ENCODE peak calls at places on chromosomes 11 and 22, in eight cellular contexts. One of them, this sample, is unnamed.

GRCh38 chr11:18393581-18394299 is 623 bp upstream of the LDHA start:
- DNase-seq in GM13977: peak
- DNase-seq in dorsolateral prefrontal cortex: no peak
- DNase-seq in B cell: no peak
- DNase-seq in GM12865: no peak
- DNase-seq in H9: no peak
- DNase-seq in AG10803: no peak
- DNase-seq in mucosa of descending colon: no peak
- DNase-seq in this sample: no peak

GRCh38 chr11:14687943-14688627 is 44.5 kb downstream of the PDE3B start:
- DNase-seq in H9: no peak
- DNase-seq in dorsolateral prefrontal cortex: no peak
- DNase-seq in mucosa of descending colon: no peak
- DNase-seq in AG10803: no peak
- DNase-seq in GM13977: no peak
- DNase-seq in B cell: no peak
- DNase-seq in GM12865: no peak
- DNase-seq in this sample: no peak

GRCh38 chr11:44842219-44842618 is 108.5 kb downstream of the TP53I11 start:
- DNase-seq in GM12865: no peak
- DNase-seq in H9: no peak
- DNase-seq in mucosa of descending colon: no peak
- DNase-seq in dorsolateral prefrontal cortex: no peak
- DNase-seq in GM13977: no peak
- DNase-seq in AG10803: peak
- DNase-seq in B cell: no peak
- DNase-seq in this sample: no peak

GRCh38 chr11:61773356-61773755 is 19.0 kb downstream of the TMEM258 start:
- DNase-seq in AG10803: no peak
- DNase-seq in dorsolateral prefrontal cortex: no peak
- DNase-seq in GM13977: no peak
- DNase-seq in H9: no peak
- DNase-seq in B cell: no peak
- DNase-seq in mucosa of descending colon: no peak
- DNase-seq in GM12865: no peak
- DNase-seq in this sample: no peak

GRCh38 chr22:27780161-27780575 is 21.4 kb downstream of the MN1 start:
- DNase-seq in GM13977: no peak
- DNase-seq in GM12865: no peak
- DNase-seq in mucosa of descending colon: no peak
- DNase-seq in B cell: no peak
- DNase-seq in H9: peak
- DNase-seq in dorsolateral prefrontal cortex: no peak
- DNase-seq in AG10803: peak
- DNase-seq in this sample: no peak

GRCh38 chr22:27885977-27886842 is 32.8 kb downstream of the PITPNB start:
- DNase-seq in AG10803: peak
- DNase-seq in dorsolateral prefrontal cortex: no peak
- DNase-seq in H9: no peak
- DNase-seq in GM13977: peak
- DNase-seq in B cell: peak
- DNase-seq in mucosa of descending colon: peak
- DNase-seq in GM12865: peak
- DNase-seq in this sample: no peak

GRCh38 chr11:64290352-64290751 is 750 bp upstream of the KCNK4 start:
- DNase-seq in GM12865: no peak
- DNase-seq in H9: no peak
- DNase-seq in AG10803: no peak
- DNase-seq in B cell: no peak
- DNase-seq in GM13977: no peak
- DNase-seq in mucosa of descending colon: no peak
- DNase-seq in dorsolateral prefrontal cortex: no peak
- DNase-seq in this sample: no peak

GRCh38 chr11:94793002-94793401 is 24.8 kb downstream of the AMOTL1 start:
- DNase-seq in dorsolateral prefrontal cortex: no peak
- DNase-seq in GM13977: no peak
- DNase-seq in H9: no peak
- DNase-seq in B cell: no peak
- DNase-seq in mucosa of descending colon: no peak
- DNase-seq in GM12865: no peak
- DNase-seq in AG10803: peak
- DNase-seq in this sample: no peak

GRCh38 chr11:128146926-128147605 is 440.3 kb downstream of the ETS1 start:
- DNase-seq in dorsolateral prefrontal cortex: no peak
- DNase-seq in B cell: no peak
- DNase-seq in GM13977: no peak
- DNase-seq in H9: no peak
- DNase-seq in GM12865: no peak
- DNase-seq in AG10803: peak
- DNase-seq in mucosa of descending colon: no peak
- DNase-seq in this sample: no peak

GRCh38 chr22:20575724-20576444 is 68.5 kb downstream of the MED15 start:
- DNase-seq in mucosa of descending colon: no peak
- DNase-seq in GM12865: no peak
- DNase-seq in H9: no peak
- DNase-seq in B cell: no peak
- DNase-seq in dorsolateral prefrontal cortex: no peak
- DNase-seq in GM13977: no peak
- DNase-seq in AG10803: no peak
- DNase-seq in this sample: no peak

GRCh38 chr11:65806972-65807371 is 20.1 kb downstream of the OVOL1 start:
- DNase-seq in GM12865: no peak
- DNase-seq in AG10803: no peak
- DNase-seq in B cell: no peak
- DNase-seq in GM13977: no peak
- DNase-seq in mucosa of descending colon: no peak
- DNase-seq in dorsolateral prefrontal cortex: no peak
- DNase-seq in H9: no peak
- DNase-seq in this sample: no peak

GRCh38 chr11:65809496-65809895 is 22.6 kb downstream of the OVOL1 start:
- DNase-seq in dorsolateral prefrontal cortex: no peak
- DNase-seq in GM12865: no peak
- DNase-seq in GM13977: no peak
- DNase-seq in AG10803: no peak
- DNase-seq in mucosa of descending colon: no peak
- DNase-seq in B cell: no peak
- DNase-seq in H9: no peak
- DNase-seq in this sample: no peak

GRCh38 chr11:65808744-65809341 is 22.0 kb downstream of the OVOL1 start:
- DNase-seq in mucosa of descending colon: no peak
- DNase-seq in dorsolateral prefrontal cortex: no peak
- DNase-seq in AG10803: no peak
- DNase-seq in GM12865: no peak
- DNase-seq in B cell: no peak
- DNase-seq in GM13977: no peak
- DNase-seq in H9: no peak
- DNase-seq in this sample: no peak

GRCh38 chr11:65811764-65812475 is 21.8 kb upstream of the SNX32 start:
- DNase-seq in AG10803: no peak
- DNase-seq in H9: no peak
- DNase-seq in dorsolateral prefrontal cortex: no peak
- DNase-seq in B cell: no peak
- DNase-seq in GM13977: no peak
- DNase-seq in mucosa of descending colon: no peak
- DNase-seq in GM12865: peak
- DNase-seq in this sample: no peak

GRCh38 chr11:65810046-65810868 is 23.4 kb downstream of the OVOL1 start:
- DNase-seq in mucosa of descending colon: no peak
- DNase-seq in GM12865: peak
- DNase-seq in B cell: no peak
- DNase-seq in dorsolateral prefrontal cortex: no peak
- DNase-seq in GM13977: no peak
- DNase-seq in AG10803: no peak
- DNase-seq in H9: no peak
- DNase-seq in this sample: no peak
- TF ChIP-seq CTCF in mucosa of descending colon: no peak
- TF ChIP-seq CTCF in GM12865: no peak
- TF ChIP-seq CTCF in B cell: no peak
- TF ChIP-seq CTCF in dorsolateral prefrontal cortex: no peak
- TF ChIP-seq CTCF in GM13977: no peak
- TF ChIP-seq CTCF in AG10803: no peak
- TF ChIP-seq CTCF in H9: peak
- TF ChIP-seq CTCF in this sample: no peak

GRCh38 chr11:117428856-117429229 is 101.2 kb downstream of the CEP164 start:
- DNase-seq in B cell: no peak
- DNase-seq in GM12865: no peak
- DNase-seq in H9: no peak
- DNase-seq in AG10803: no peak
- DNase-seq in dorsolateral prefrontal cortex: no peak
- DNase-seq in mucosa of descending colon: no peak
- DNase-seq in GM13977: no peak
- DNase-seq in this sample: no peak
- TF ChIP-seq CTCF in B cell: no peak
- TF ChIP-seq CTCF in GM12865: no peak
- TF ChIP-seq CTCF in H9: peak
- TF ChIP-seq CTCF in AG10803: no peak
- TF ChIP-seq CTCF in dorsolateral prefrontal cortex: no peak
- TF ChIP-seq CTCF in mucosa of descending colon: no peak
- TF ChIP-seq CTCF in GM13977: peak
- TF ChIP-seq CTCF in this sample: no peak

DNA sequence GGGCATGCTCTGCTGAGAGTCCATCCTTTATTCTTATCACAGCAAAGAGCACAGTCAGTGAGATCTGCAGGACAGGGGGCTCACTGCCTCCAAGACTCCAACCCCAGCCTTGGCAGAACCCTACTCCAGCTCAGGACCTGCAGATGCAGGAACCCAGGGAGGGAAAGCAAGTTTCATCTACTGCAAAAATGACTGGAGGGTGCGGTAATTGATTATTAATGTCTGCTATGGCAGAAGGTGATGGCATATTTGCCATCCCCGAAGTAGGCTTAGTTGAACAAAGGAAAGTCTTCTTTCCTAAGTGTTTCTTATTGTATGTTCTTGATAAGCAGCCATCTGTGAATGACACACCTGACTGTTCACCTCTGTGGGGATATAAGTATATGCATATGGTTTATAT is 9.2 kb downstream of the SCUBE1 start:
- DNase-seq in AG10803: no peak
- DNase-seq in H9: no peak
- DNase-seq in mucosa of descending colon: no peak
- DNase-seq in GM12865: no peak
- DNase-seq in GM13977: no peak
- DNase-seq in B cell: no peak
- DNase-seq in dorsolateral prefrontal cortex: no peak
- DNase-seq in this sample: no peak
- TF ChIP-seq CTCF in AG10803: no peak
- TF ChIP-seq CTCF in H9: no peak
- TF ChIP-seq CTCF in mucosa of descending colon: no peak
- TF ChIP-seq CTCF in GM12865: no peak
- TF ChIP-seq CTCF in GM13977: no peak
- TF ChIP-seq CTCF in B cell: no peak
- TF ChIP-seq CTCF in dorsolateral prefrontal cortex: no peak
- TF ChIP-seq CTCF in this sample: no peak

GRCh38 chr22:40678493-40679248 is 613 bp upstream of the MCHR1 start:
- DNase-seq in mucosa of descending colon: no peak
- DNase-seq in AG10803: no peak
- DNase-seq in H9: no peak
- DNase-seq in GM13977: no peak
- DNase-seq in GM12865: no peak
- DNase-seq in B cell: no peak
- DNase-seq in dorsolateral prefrontal cortex: no peak
- DNase-seq in this sample: no peak

GRCh38 chr22:40679249-40679963 is at the start of gene MCHR1:
- DNase-seq in GM12865: no peak
- DNase-seq in H9: no peak
- DNase-seq in mucosa of descending colon: no peak
- DNase-seq in dorsolateral prefrontal cortex: no peak
- DNase-seq in B cell: no peak
- DNase-seq in AG10803: no peak
- DNase-seq in GM13977: no peak
- DNase-seq in this sample: no peak

GRCh38 chr22:40681451-40681850 is 2.2 kb downstream of the MCHR1 start:
- DNase-seq in B cell: no peak
- DNase-seq in GM13977: no peak
- DNase-seq in mucosa of descending colon: no peak
- DNase-seq in H9: no peak
- DNase-seq in dorsolateral prefrontal cortex: no peak
- DNase-seq in AG10803: no peak
- DNase-seq in GM12865: no peak
- DNase-seq in this sample: no peak

GRCh38 chr22:40680819-40681183 is 1.5 kb downstream of the MCHR1 start:
- DNase-seq in B cell: no peak
- DNase-seq in GM13977: no peak
- DNase-seq in AG10803: no peak
- DNase-seq in mucosa of descending colon: no peak
- DNase-seq in GM12865: no peak
- DNase-seq in dorsolateral prefrontal cortex: no peak
- DNase-seq in H9: no peak
- DNase-seq in this sample: no peak

GRCh38 chr22:40679964-40680818 is 907 bp downstream of the MCHR1 start:
- DNase-seq in mucosa of descending colon: no peak
- DNase-seq in dorsolateral prefrontal cortex: no peak
- DNase-seq in H9: no peak
- DNase-seq in GM13977: no peak
- DNase-seq in AG10803: peak
- DNase-seq in GM12865: no peak
- DNase-seq in B cell: no peak
- DNase-seq in this sample: no peak
- TF ChIP-seq CTCF in mucosa of descending colon: no peak
- TF ChIP-seq CTCF in dorsolateral prefrontal cortex: no peak
- TF ChIP-seq CTCF in H9: peak
- TF ChIP-seq CTCF in GM13977: no peak
- TF ChIP-seq CTCF in AG10803: peak
- TF ChIP-seq CTCF in GM12865: no peak
- TF ChIP-seq CTCF in B cell: no peak
- TF ChIP-seq CTCF in this sample: peak